ENCODE peak calls at places on chromosome 21, in ten cellular contexts. M is WERI-Rb-1, D is esophagus squamous epithelium, W is keratinocyte, O is GM23248, Y is A549, E is prostate gland, I is astrocyte of the spinal cord, A is ovary, H is body of pancreas. Q is an unnamed sample.

GRCh38 chr21:42770717-42771502 is 108.4 kb downstream of the WDR4 start:
- DNase-seq in M (no peak), D (no peak), W (no peak), O (no peak), Y (no peak), E (no peak), I (no peak), A (no peak), H (no peak), Q (no peak)

GRCh38 chr21:38303300-38303699 is 46.5 kb downstream of the KCNJ15 start:
- DNase-seq in M (no peak), D (no peak), W (no peak), O (peak; percentile 98), Y (peak; percentile 74), E (peak; percentile 90), I (peak; percentile 95), A (no peak), H (no peak), Q (peak; percentile 23)

GRCh38 chr21:44500111-44500510 is 39.9 kb downstream of the KRTAP10-1 start:
- DNase-seq in M (no peak), D (no peak), W (no peak), O (no peak), Y (no peak), E (no peak), I (no peak), A (no peak), H (no peak), Q (no peak)

GRCh38 chr21:21216013-21216412 is 217.8 kb downstream of the NCAM2 start:
- DNase-seq in M (no peak), D (no peak), W (no peak), O (no peak), Y (no peak), E (no peak), I (no peak), A (no peak), H (no peak), Q (no peak)

GRCh38 chr21:32312976-32313375 is 14.3 kb downstream of the MRAP start:
- DNase-seq in M (peak; percentile 56), D (no peak), W (no peak), O (no peak), Y (no peak), E (no peak), I (no peak), A (no peak), H (no peak), Q (no peak)

GRCh38 chr21:14591882-14592281 is 45.8 kb upstream of the SAMSN1 start:
- DNase-seq in M (no peak), D (no peak), W (no peak), O (peak; percentile 30), Y (no peak), E (no peak), I (peak; percentile 82), A (no peak), H (peak; percentile 31), Q (no peak)

GRCh38 chr21:27564684-27565280 is 597.9 kb upstream of the ADAMTS5 start:
- DNase-seq in M (peak; percentile 26), D (no peak), W (no peak), O (peak; percentile 55), Y (peak; percentile 16), E (peak; percentile 25), I (peak; percentile 68), A (no peak), H (peak; percentile 70), Q (no peak)

GRCh38 chr21:15620892-15621291 is 108.9 kb upstream of the USP25 start:
- DNase-seq in M (no peak), D (no peak), W (no peak), O (no peak), Y (no peak), E (no peak), I (no peak), A (no peak), H (no peak), Q (no peak)

GRCh38 chr21:31557421-31557955 is 102.0 kb upstream of the SOD1 start:
- DNase-seq in M (peak; percentile 46), D (no peak), W (no peak), O (no peak), Y (no peak), E (no peak), I (no peak), A (peak; percentile 33), H (no peak), Q (no peak)

GRCh38 chr21:29078884-29079765 is 5.7 kb upstream of the CCT8 start:
- DNase-seq in M (no peak), D (no peak), W (no peak), O (no peak), Y (no peak), E (no peak), I (peak; percentile 22), A (no peak), H (peak; percentile 19), Q (no peak)

GRCh38 chr21:33670076-33670475 is 27.8 kb downstream of the ITSN1 start:
- DNase-seq in M (no peak), D (no peak), W (no peak), O (peak; percentile 55), Y (no peak), E (no peak), I (no peak), A (no peak), H (no peak), Q (no peak)

GRCh38 chr21:19321688-19322087 is 918.1 kb upstream of the TMPRSS15 start:
- DNase-seq in M (no peak), D (no peak), W (no peak), O (no peak), Y (no peak), E (no peak), I (no peak), A (no peak), H (no peak), Q (no peak)

GRCh38 chr21:38948377-38948776 is 142.6 kb downstream of the ETS2 start:
- DNase-seq in M (no peak), D (no peak), W (no peak), O (peak; percentile 87), Y (no peak), E (no peak), I (no peak), A (no peak), H (no peak), Q (no peak)

GRCh38 chr21:27275294-27275927 is 308.5 kb upstream of the ADAMTS5 start:
- DNase-seq in M (no peak), D (no peak), W (no peak), O (peak; percentile 84), Y (no peak), E (no peak), I (peak; percentile 82), A (no peak), H (no peak), Q (no peak)

GRCh38 chr21:21109736-21110135 is 111.5 kb downstream of the NCAM2 start:
- DNase-seq in M (no peak), D (no peak), W (no peak), O (no peak), Y (no peak), E (no peak), I (no peak), A (no peak), H (no peak), Q (no peak)

GRCh38 chr21:42062543-42063022 is 8.5 kb upstream of the UMODL1 start:
- DNase-seq in M (peak; percentile 54), D (peak; percentile 39), W (no peak), O (no peak), Y (no peak), E (no peak), I (no peak), A (no peak), H (peak; percentile 26), Q (no peak)

GRCh38 chr21:45590726-45591618 is 48.7 kb upstream of the SLC19A1 start:
- DNase-seq in M (peak; percentile 46), D (no peak), W (no peak), O (peak; percentile 49), Y (no peak), E (no peak), I (no peak), A (peak; percentile 72), H (no peak), Q (no peak)
- H3K4me3 ChIP-seq in M (peak overlapping the region; percentile 41), D (peak overlapping the region; percentile 66), W (peak overlapping the region; percentile 21), O (no peak overlapping the region), Y (peak overlapping the region; percentile 54), E (peak overlapping the region; percentile 38), I (peak overlapping the region; percentile 22), A (peak overlapping the region; percentile 42), H (no peak overlapping the region), Q (peak overlapping the region; percentile 42)

DNA sequence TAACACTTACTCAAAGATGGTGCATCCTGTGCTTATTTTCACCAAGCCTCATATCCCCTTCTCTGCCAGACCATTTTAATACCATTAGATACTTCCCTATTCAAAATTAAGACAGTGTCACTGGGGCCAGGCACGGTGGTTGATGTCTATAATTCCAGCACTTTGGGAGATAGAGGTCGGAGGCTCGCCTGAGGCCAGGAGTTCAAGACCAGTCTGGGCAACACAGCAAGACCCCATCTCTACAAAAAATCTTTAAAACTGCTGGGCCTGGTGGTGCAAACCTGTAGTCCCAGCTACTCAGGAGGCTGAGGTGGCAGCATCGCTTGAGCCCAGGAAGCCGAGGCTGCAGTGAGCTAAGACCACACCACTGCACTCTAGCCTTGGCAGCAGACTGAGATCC is 28.2 kb downstream of the APP start:
- DNase-seq in M (no peak), D (no peak), W (no peak), O (no peak), Y (no peak), E (no peak), I (no peak), A (no peak), H (no peak), Q (no peak)
- H3K4me3 ChIP-seq in M (no peak overlapping the region), D (no peak overlapping the region), W (no peak overlapping the region), O (no peak overlapping the region), Y (no peak overlapping the region), E (no peak overlapping the region), I (no peak overlapping the region), A (no peak overlapping the region), H (no peak overlapping the region), Q (no peak overlapping the region)

DNA sequence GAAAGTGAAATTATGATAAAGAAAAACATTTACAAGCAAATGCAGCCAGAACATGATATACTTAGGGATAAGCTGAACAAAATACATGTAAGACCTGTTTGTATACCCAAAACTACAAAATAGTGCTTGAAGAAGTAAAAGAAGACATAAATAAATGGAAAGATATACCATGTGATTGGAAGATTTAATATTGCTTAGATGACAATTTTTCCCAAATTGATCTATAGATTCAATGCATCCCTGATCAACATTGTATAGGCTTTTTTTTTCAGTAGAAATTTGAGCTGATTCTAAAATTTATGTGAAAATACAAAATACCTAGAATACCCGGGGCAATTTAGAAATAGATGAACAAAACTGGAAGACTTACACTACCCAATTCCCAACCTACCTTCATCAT is 76.4 kb downstream of the GABPA start:
- DNase-seq in M (no peak), D (no peak), W (no peak), O (no peak), Y (no peak), E (no peak), I (no peak), A (no peak), H (no peak), Q (no peak)
- H3K4me3 ChIP-seq in M (no peak overlapping the region), D (no peak overlapping the region), W (no peak overlapping the region), O (no peak overlapping the region), Y (no peak overlapping the region), E (no peak overlapping the region), I (no peak overlapping the region), A (no peak overlapping the region), H (no peak overlapping the region), Q (no peak overlapping the region)

DNA sequence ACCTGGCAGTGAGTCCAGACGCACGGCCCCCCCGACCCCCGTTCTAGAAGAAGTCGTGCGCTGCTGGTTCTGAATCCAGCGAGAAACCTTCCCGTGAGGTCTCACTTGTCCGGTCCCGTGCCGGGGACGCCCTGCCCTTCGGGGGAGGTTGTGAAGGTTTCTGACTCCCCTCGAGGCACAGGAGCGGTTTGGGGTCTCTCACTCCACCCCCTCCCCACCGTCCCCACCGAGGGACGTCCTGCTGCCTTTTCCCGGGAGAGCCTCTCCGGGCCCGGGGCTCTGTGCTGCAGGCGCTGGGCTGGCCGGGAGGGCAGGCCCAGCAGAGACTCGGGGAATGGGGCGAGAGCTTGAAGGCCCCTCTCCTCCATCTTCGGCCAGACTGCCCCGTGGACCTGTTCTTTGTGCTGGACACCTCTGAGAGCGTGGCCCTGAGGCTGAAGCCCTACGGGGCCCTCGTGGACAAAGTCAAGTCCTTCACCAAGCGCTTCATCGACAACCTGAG is 737 bp downstream of the COL6A1 start:
- DNase-seq in M (peak; percentile 36), D (no peak), W (no peak), O (peak; percentile 55), Y (no peak), E (no peak), I (no peak), A (no peak), H (no peak), Q (no peak)
- H3K4me3 ChIP-seq in M (peak overlapping the region; percentile 74), D (peak overlapping the region; percentile 78), W (peak overlapping the region; percentile 51), O (peak overlapping the region; percentile 90), Y (peak overlapping the region; percentile 44), E (peak overlapping the region; percentile 63), I (peak overlapping the region; percentile 81), A (peak overlapping the region; percentile 99), H (peak overlapping the region; percentile 54), Q (peak overlapping the region; percentile 72)